ENCODE peak calls at places on chromosomes 11 and 22, in seven cellular contexts. One of them, this sample, is unnamed.

GRCh38 chr22:31177420-31178162 is 17.6 kb downstream of the RNF185 start:
- DNase-seq in left cardiac atrium: no peak
- DNase-seq in activated naive CD8-positive, alpha-beta T cell treated with anti-CD3 and anti-CD28 coated beads, Interleukin-2, amount 50 U/mL, for 16 hours: no peak
- DNase-seq in stimulated activated CD8-positive, alpha-beta memory T cell treated with anti-CD3 and anti-CD28 coated beads, Interleukin-15, amount 100 ng/mL, for 4 hours: no peak
- DNase-seq in naive thymus-derived CD4-positive, alpha-beta T cell: no peak
- DNase-seq in activated T-cell treated with anti-CD3 and anti-CD28 coated beads for 24 hours: no peak
- DNase-seq in G401: no peak
- DNase-seq in this sample: peak

GRCh38 chr22:35330258-35330861 is 30.7 kb downstream of the TOM1 start:
- DNase-seq in left cardiac atrium: peak
- DNase-seq in activated naive CD8-positive, alpha-beta T cell treated with anti-CD3 and anti-CD28 coated beads, Interleukin-2, amount 50 U/mL, for 16 hours: peak
- DNase-seq in stimulated activated CD8-positive, alpha-beta memory T cell treated with anti-CD3 and anti-CD28 coated beads, Interleukin-15, amount 100 ng/mL, for 4 hours: no peak
- DNase-seq in naive thymus-derived CD4-positive, alpha-beta T cell: peak
- DNase-seq in activated T-cell treated with anti-CD3 and anti-CD28 coated beads for 24 hours: peak
- DNase-seq in G401: no peak
- DNase-seq in this sample: peak

GRCh38 chr11:27864046-27865025 is 164.1 kb upstream of the BDNF start:
- DNase-seq in left cardiac atrium: no peak
- DNase-seq in activated naive CD8-positive, alpha-beta T cell treated with anti-CD3 and anti-CD28 coated beads, Interleukin-2, amount 50 U/mL, for 16 hours: no peak
- DNase-seq in stimulated activated CD8-positive, alpha-beta memory T cell treated with anti-CD3 and anti-CD28 coated beads, Interleukin-15, amount 100 ng/mL, for 4 hours: no peak
- DNase-seq in naive thymus-derived CD4-positive, alpha-beta T cell: no peak
- DNase-seq in activated T-cell treated with anti-CD3 and anti-CD28 coated beads for 24 hours: no peak
- DNase-seq in G401: peak
- DNase-seq in this sample: peak

GRCh38 chr11:86698634-86699033 is 26.2 kb upstream of the ME3 start:
- DNase-seq in left cardiac atrium: no peak
- DNase-seq in activated naive CD8-positive, alpha-beta T cell treated with anti-CD3 and anti-CD28 coated beads, Interleukin-2, amount 50 U/mL, for 16 hours: no peak
- DNase-seq in stimulated activated CD8-positive, alpha-beta memory T cell treated with anti-CD3 and anti-CD28 coated beads, Interleukin-15, amount 100 ng/mL, for 4 hours: no peak
- DNase-seq in naive thymus-derived CD4-positive, alpha-beta T cell: no peak
- DNase-seq in activated T-cell treated with anti-CD3 and anti-CD28 coated beads for 24 hours: no peak
- DNase-seq in G401: no peak
- DNase-seq in this sample: no peak

GRCh38 chr22:49197500-49197899 is 630.2 kb downstream of the BRD1 start:
- DNase-seq in left cardiac atrium: no peak
- DNase-seq in activated naive CD8-positive, alpha-beta T cell treated with anti-CD3 and anti-CD28 coated beads, Interleukin-2, amount 50 U/mL, for 16 hours: no peak
- DNase-seq in stimulated activated CD8-positive, alpha-beta memory T cell treated with anti-CD3 and anti-CD28 coated beads, Interleukin-15, amount 100 ng/mL, for 4 hours: no peak
- DNase-seq in naive thymus-derived CD4-positive, alpha-beta T cell: no peak
- DNase-seq in activated T-cell treated with anti-CD3 and anti-CD28 coated beads for 24 hours: no peak
- DNase-seq in G401: peak
- DNase-seq in this sample: no peak

GRCh38 chr11:46391578-46392420 is at the start of gene CHRM4:
- DNase-seq in left cardiac atrium: peak
- DNase-seq in activated naive CD8-positive, alpha-beta T cell treated with anti-CD3 and anti-CD28 coated beads, Interleukin-2, amount 50 U/mL, for 16 hours: no peak
- DNase-seq in stimulated activated CD8-positive, alpha-beta memory T cell treated with anti-CD3 and anti-CD28 coated beads, Interleukin-15, amount 100 ng/mL, for 4 hours: no peak
- DNase-seq in naive thymus-derived CD4-positive, alpha-beta T cell: no peak
- DNase-seq in activated T-cell treated with anti-CD3 and anti-CD28 coated beads for 24 hours: no peak
- DNase-seq in G401: no peak
- DNase-seq in this sample: peak

GRCh38 chr11:133503776-133504175 is 28.5 kb downstream of the OPCML start:
- DNase-seq in left cardiac atrium: no peak
- DNase-seq in activated naive CD8-positive, alpha-beta T cell treated with anti-CD3 and anti-CD28 coated beads, Interleukin-2, amount 50 U/mL, for 16 hours: no peak
- DNase-seq in stimulated activated CD8-positive, alpha-beta memory T cell treated with anti-CD3 and anti-CD28 coated beads, Interleukin-15, amount 100 ng/mL, for 4 hours: no peak
- DNase-seq in naive thymus-derived CD4-positive, alpha-beta T cell: no peak
- DNase-seq in activated T-cell treated with anti-CD3 and anti-CD28 coated beads for 24 hours: no peak
- DNase-seq in G401: no peak
- DNase-seq in this sample: no peak

GRCh38 chr11:103035656-103036434 is 56.1 kb downstream of the DCUN1D5 start:
- DNase-seq in left cardiac atrium: no peak
- DNase-seq in activated naive CD8-positive, alpha-beta T cell treated with anti-CD3 and anti-CD28 coated beads, Interleukin-2, amount 50 U/mL, for 16 hours: peak
- DNase-seq in stimulated activated CD8-positive, alpha-beta memory T cell treated with anti-CD3 and anti-CD28 coated beads, Interleukin-15, amount 100 ng/mL, for 4 hours: no peak
- DNase-seq in naive thymus-derived CD4-positive, alpha-beta T cell: peak
- DNase-seq in activated T-cell treated with anti-CD3 and anti-CD28 coated beads for 24 hours: peak
- DNase-seq in G401: peak
- DNase-seq in this sample: peak

GRCh38 chr11:282171-282570 is 4.0 kb downstream of the NLRP6 start:
- DNase-seq in left cardiac atrium: peak
- DNase-seq in activated naive CD8-positive, alpha-beta T cell treated with anti-CD3 and anti-CD28 coated beads, Interleukin-2, amount 50 U/mL, for 16 hours: no peak
- DNase-seq in stimulated activated CD8-positive, alpha-beta memory T cell treated with anti-CD3 and anti-CD28 coated beads, Interleukin-15, amount 100 ng/mL, for 4 hours: no peak
- DNase-seq in naive thymus-derived CD4-positive, alpha-beta T cell: no peak
- DNase-seq in activated T-cell treated with anti-CD3 and anti-CD28 coated beads for 24 hours: no peak
- DNase-seq in G401: no peak
- DNase-seq in this sample: no peak

GRCh38 chr11:10496296-10496936 is 41.4 kb downstream of the AMPD3 start:
- DNase-seq in left cardiac atrium: no peak
- DNase-seq in activated naive CD8-positive, alpha-beta T cell treated with anti-CD3 and anti-CD28 coated beads, Interleukin-2, amount 50 U/mL, for 16 hours: no peak
- DNase-seq in stimulated activated CD8-positive, alpha-beta memory T cell treated with anti-CD3 and anti-CD28 coated beads, Interleukin-15, amount 100 ng/mL, for 4 hours: no peak
- DNase-seq in naive thymus-derived CD4-positive, alpha-beta T cell: no peak
- DNase-seq in activated T-cell treated with anti-CD3 and anti-CD28 coated beads for 24 hours: no peak
- DNase-seq in G401: no peak
- DNase-seq in this sample: no peak

GRCh38 chr22:45877651-45878050 is 99.3 kb downstream of the WNT7B start:
- DNase-seq in left cardiac atrium: no peak
- DNase-seq in activated naive CD8-positive, alpha-beta T cell treated with anti-CD3 and anti-CD28 coated beads, Interleukin-2, amount 50 U/mL, for 16 hours: no peak
- DNase-seq in stimulated activated CD8-positive, alpha-beta memory T cell treated with anti-CD3 and anti-CD28 coated beads, Interleukin-15, amount 100 ng/mL, for 4 hours: no peak
- DNase-seq in naive thymus-derived CD4-positive, alpha-beta T cell: no peak
- DNase-seq in activated T-cell treated with anti-CD3 and anti-CD28 coated beads for 24 hours: no peak
- DNase-seq in G401: no peak
- DNase-seq in this sample: no peak

GRCh38 chr22:29623553-29624169 is 20.2 kb downstream of the NF2 start:
- DNase-seq in left cardiac atrium: no peak
- DNase-seq in activated naive CD8-positive, alpha-beta T cell treated with anti-CD3 and anti-CD28 coated beads, Interleukin-2, amount 50 U/mL, for 16 hours: no peak
- DNase-seq in stimulated activated CD8-positive, alpha-beta memory T cell treated with anti-CD3 and anti-CD28 coated beads, Interleukin-15, amount 100 ng/mL, for 4 hours: no peak
- DNase-seq in naive thymus-derived CD4-positive, alpha-beta T cell: no peak
- DNase-seq in activated T-cell treated with anti-CD3 and anti-CD28 coated beads for 24 hours: no peak
- DNase-seq in G401: no peak
- DNase-seq in this sample: no peak

GRCh38 chr11:94767701-94768601 is at the start of gene AMOTL1:
- DNase-seq in left cardiac atrium: peak
- DNase-seq in activated naive CD8-positive, alpha-beta T cell treated with anti-CD3 and anti-CD28 coated beads, Interleukin-2, amount 50 U/mL, for 16 hours: no peak
- DNase-seq in stimulated activated CD8-positive, alpha-beta memory T cell treated with anti-CD3 and anti-CD28 coated beads, Interleukin-15, amount 100 ng/mL, for 4 hours: peak
- DNase-seq in naive thymus-derived CD4-positive, alpha-beta T cell: no peak
- DNase-seq in activated T-cell treated with anti-CD3 and anti-CD28 coated beads for 24 hours: no peak
- DNase-seq in G401: peak
- DNase-seq in this sample: peak

GRCh38 chr11:121250843-121251242 is 41.7 kb upstream of the SC5D start:
- DNase-seq in left cardiac atrium: no peak
- DNase-seq in activated naive CD8-positive, alpha-beta T cell treated with anti-CD3 and anti-CD28 coated beads, Interleukin-2, amount 50 U/mL, for 16 hours: no peak
- DNase-seq in stimulated activated CD8-positive, alpha-beta memory T cell treated with anti-CD3 and anti-CD28 coated beads, Interleukin-15, amount 100 ng/mL, for 4 hours: no peak
- DNase-seq in naive thymus-derived CD4-positive, alpha-beta T cell: no peak
- DNase-seq in activated T-cell treated with anti-CD3 and anti-CD28 coated beads for 24 hours: no peak
- DNase-seq in G401: no peak
- DNase-seq in this sample: peak

GRCh38 chr22:49063040-49063329 is 764.7 kb downstream of the BRD1 start:
- DNase-seq in left cardiac atrium: no peak
- DNase-seq in activated naive CD8-positive, alpha-beta T cell treated with anti-CD3 and anti-CD28 coated beads, Interleukin-2, amount 50 U/mL, for 16 hours: no peak
- DNase-seq in stimulated activated CD8-positive, alpha-beta memory T cell treated with anti-CD3 and anti-CD28 coated beads, Interleukin-15, amount 100 ng/mL, for 4 hours: no peak
- DNase-seq in naive thymus-derived CD4-positive, alpha-beta T cell: no peak
- DNase-seq in activated T-cell treated with anti-CD3 and anti-CD28 coated beads for 24 hours: no peak
- DNase-seq in G401: no peak
- DNase-seq in this sample: no peak

GRCh38 chr11:2320591-2321310 is 18.9 kb downstream of the TSPAN32 start:
- DNase-seq in left cardiac atrium: no peak
- DNase-seq in activated naive CD8-positive, alpha-beta T cell treated with anti-CD3 and anti-CD28 coated beads, Interleukin-2, amount 50 U/mL, for 16 hours: no peak
- DNase-seq in stimulated activated CD8-positive, alpha-beta memory T cell treated with anti-CD3 and anti-CD28 coated beads, Interleukin-15, amount 100 ng/mL, for 4 hours: no peak
- DNase-seq in naive thymus-derived CD4-positive, alpha-beta T cell: no peak
- DNase-seq in activated T-cell treated with anti-CD3 and anti-CD28 coated beads for 24 hours: no peak
- DNase-seq in G401: no peak
- DNase-seq in this sample: no peak

GRCh38 chr11:93330446-93330984 is at the start of gene DEUP1:
- DNase-seq in left cardiac atrium: peak
- DNase-seq in activated naive CD8-positive, alpha-beta T cell treated with anti-CD3 and anti-CD28 coated beads, Interleukin-2, amount 50 U/mL, for 16 hours: no peak
- DNase-seq in stimulated activated CD8-positive, alpha-beta memory T cell treated with anti-CD3 and anti-CD28 coated beads, Interleukin-15, amount 100 ng/mL, for 4 hours: no peak
- DNase-seq in naive thymus-derived CD4-positive, alpha-beta T cell: no peak
- DNase-seq in activated T-cell treated with anti-CD3 and anti-CD28 coated beads for 24 hours: no peak
- DNase-seq in G401: no peak
- DNase-seq in this sample: peak

GRCh38 chr11:59582006-59582405 is 33.6 kb downstream of the OSBP start:
- DNase-seq in left cardiac atrium: no peak
- DNase-seq in activated naive CD8-positive, alpha-beta T cell treated with anti-CD3 and anti-CD28 coated beads, Interleukin-2, amount 50 U/mL, for 16 hours: no peak
- DNase-seq in stimulated activated CD8-positive, alpha-beta memory T cell treated with anti-CD3 and anti-CD28 coated beads, Interleukin-15, amount 100 ng/mL, for 4 hours: no peak
- DNase-seq in naive thymus-derived CD4-positive, alpha-beta T cell: no peak
- DNase-seq in activated T-cell treated with anti-CD3 and anti-CD28 coated beads for 24 hours: no peak
- DNase-seq in G401: no peak
- DNase-seq in this sample: no peak

GRCh38 chr11:32893091-32893946 is 708 bp downstream of the QSER1 start:
- DNase-seq in left cardiac atrium: peak
- DNase-seq in activated naive CD8-positive, alpha-beta T cell treated with anti-CD3 and anti-CD28 coated beads, Interleukin-2, amount 50 U/mL, for 16 hours: peak
- DNase-seq in stimulated activated CD8-positive, alpha-beta memory T cell treated with anti-CD3 and anti-CD28 coated beads, Interleukin-15, amount 100 ng/mL, for 4 hours: peak
- DNase-seq in naive thymus-derived CD4-positive, alpha-beta T cell: peak
- DNase-seq in activated T-cell treated with anti-CD3 and anti-CD28 coated beads for 24 hours: peak
- DNase-seq in G401: peak
- DNase-seq in this sample: peak

GRCh38 chr22:25754527-25755202 is 12.7 kb downstream of the MYO18B start:
- DNase-seq in left cardiac atrium: peak
- DNase-seq in activated naive CD8-positive, alpha-beta T cell treated with anti-CD3 and anti-CD28 coated beads, Interleukin-2, amount 50 U/mL, for 16 hours: no peak
- DNase-seq in stimulated activated CD8-positive, alpha-beta memory T cell treated with anti-CD3 and anti-CD28 coated beads, Interleukin-15, amount 100 ng/mL, for 4 hours: no peak
- DNase-seq in naive thymus-derived CD4-positive, alpha-beta T cell: no peak
- DNase-seq in activated T-cell treated with anti-CD3 and anti-CD28 coated beads for 24 hours: no peak
- DNase-seq in G401: peak
- DNase-seq in this sample: peak

GRCh38 chr22:24920029-24920428 is 26.5 kb downstream of the LHFPL7 start:
- DNase-seq in left cardiac atrium: no peak
- DNase-seq in activated naive CD8-positive, alpha-beta T cell treated with anti-CD3 and anti-CD28 coated beads, Interleukin-2, amount 50 U/mL, for 16 hours: no peak
- DNase-seq in stimulated activated CD8-positive, alpha-beta memory T cell treated with anti-CD3 and anti-CD28 coated beads, Interleukin-15, amount 100 ng/mL, for 4 hours: no peak
- DNase-seq in naive thymus-derived CD4-positive, alpha-beta T cell: no peak
- DNase-seq in activated T-cell treated with anti-CD3 and anti-CD28 coated beads for 24 hours: no peak
- DNase-seq in G401: no peak
- DNase-seq in this sample: no peak

GRCh38 chr11:2891901-2892214 is 6.3 kb upstream of the CDKN1C start:
- DNase-seq in left cardiac atrium: peak
- DNase-seq in activated naive CD8-positive, alpha-beta T cell treated with anti-CD3 and anti-CD28 coated beads, Interleukin-2, amount 50 U/mL, for 16 hours: no peak
- DNase-seq in stimulated activated CD8-positive, alpha-beta memory T cell treated with anti-CD3 and anti-CD28 coated beads, Interleukin-15, amount 100 ng/mL, for 4 hours: no peak
- DNase-seq in naive thymus-derived CD4-positive, alpha-beta T cell: peak
- DNase-seq in activated T-cell treated with anti-CD3 and anti-CD28 coated beads for 24 hours: no peak
- DNase-seq in G401: peak
- DNase-seq in this sample: no peak

GRCh38 chr11:64344160-64344559 is 4.2 kb downstream of the CCDC88B start:
- DNase-seq in left cardiac atrium: no peak
- DNase-seq in activated naive CD8-positive, alpha-beta T cell treated with anti-CD3 and anti-CD28 coated beads, Interleukin-2, amount 50 U/mL, for 16 hours: no peak
- DNase-seq in stimulated activated CD8-positive, alpha-beta memory T cell treated with anti-CD3 and anti-CD28 coated beads, Interleukin-15, amount 100 ng/mL, for 4 hours: no peak
- DNase-seq in naive thymus-derived CD4-positive, alpha-beta T cell: no peak
- DNase-seq in activated T-cell treated with anti-CD3 and anti-CD28 coated beads for 24 hours: no peak
- DNase-seq in G401: no peak
- DNase-seq in this sample: no peak

GRCh38 chr11:116641561-116642045 is 131.2 kb downstream of the BUD13 start:
- DNase-seq in left cardiac atrium: peak
- DNase-seq in activated naive CD8-positive, alpha-beta T cell treated with anti-CD3 and anti-CD28 coated beads, Interleukin-2, amount 50 U/mL, for 16 hours: no peak
- DNase-seq in stimulated activated CD8-positive, alpha-beta memory T cell treated with anti-CD3 and anti-CD28 coated beads, Interleukin-15, amount 100 ng/mL, for 4 hours: no peak
- DNase-seq in naive thymus-derived CD4-positive, alpha-beta T cell: no peak
- DNase-seq in activated T-cell treated with anti-CD3 and anti-CD28 coated beads for 24 hours: no peak
- DNase-seq in G401: peak
- DNase-seq in this sample: peak

GRCh38 chr22:50516891-50517290 is 8.5 kb downstream of the SCO2 start:
- DNase-seq in left cardiac atrium: no peak
- DNase-seq in activated naive CD8-positive, alpha-beta T cell treated with anti-CD3 and anti-CD28 coated beads, Interleukin-2, amount 50 U/mL, for 16 hours: no peak
- DNase-seq in stimulated activated CD8-positive, alpha-beta memory T cell treated with anti-CD3 and anti-CD28 coated beads, Interleukin-15, amount 100 ng/mL, for 4 hours: no peak
- DNase-seq in naive thymus-derived CD4-positive, alpha-beta T cell: no peak
- DNase-seq in activated T-cell treated with anti-CD3 and anti-CD28 coated beads for 24 hours: no peak
- DNase-seq in G401: no peak
- DNase-seq in this sample: no peak

GRCh38 chr11:22753401-22753800 is 76.2 kb downstream of the SVIP start:
- DNase-seq in left cardiac atrium: no peak
- DNase-seq in activated naive CD8-positive, alpha-beta T cell treated with anti-CD3 and anti-CD28 coated beads, Interleukin-2, amount 50 U/mL, for 16 hours: no peak
- DNase-seq in stimulated activated CD8-positive, alpha-beta memory T cell treated with anti-CD3 and anti-CD28 coated beads, Interleukin-15, amount 100 ng/mL, for 4 hours: no peak
- DNase-seq in naive thymus-derived CD4-positive, alpha-beta T cell: no peak
- DNase-seq in activated T-cell treated with anti-CD3 and anti-CD28 coated beads for 24 hours: no peak
- DNase-seq in G401: no peak
- DNase-seq in this sample: no peak

GRCh38 chr22:31340360-31340759 is 5.8 kb downstream of the PATZ1 start:
- DNase-seq in left cardiac atrium: no peak
- DNase-seq in activated naive CD8-positive, alpha-beta T cell treated with anti-CD3 and anti-CD28 coated beads, Interleukin-2, amount 50 U/mL, for 16 hours: no peak
- DNase-seq in stimulated activated CD8-positive, alpha-beta memory T cell treated with anti-CD3 and anti-CD28 coated beads, Interleukin-15, amount 100 ng/mL, for 4 hours: no peak
- DNase-seq in naive thymus-derived CD4-positive, alpha-beta T cell: no peak
- DNase-seq in activated T-cell treated with anti-CD3 and anti-CD28 coated beads for 24 hours: no peak
- DNase-seq in G401: no peak
- DNase-seq in this sample: no peak

GRCh38 chr11:33269822-33270221 is 12.6 kb downstream of the HIPK3 start:
- DNase-seq in left cardiac atrium: no peak
- DNase-seq in activated naive CD8-positive, alpha-beta T cell treated with anti-CD3 and anti-CD28 coated beads, Interleukin-2, amount 50 U/mL, for 16 hours: no peak
- DNase-seq in stimulated activated CD8-positive, alpha-beta memory T cell treated with anti-CD3 and anti-CD28 coated beads, Interleukin-15, amount 100 ng/mL, for 4 hours: no peak
- DNase-seq in naive thymus-derived CD4-positive, alpha-beta T cell: no peak
- DNase-seq in activated T-cell treated with anti-CD3 and anti-CD28 coated beads for 24 hours: no peak
- DNase-seq in G401: no peak
- DNase-seq in this sample: no peak

GRCh38 chr11:38547464-38547863 is 1949.4 kb upstream of the RAG2 start:
- DNase-seq in left cardiac atrium: no peak
- DNase-seq in activated naive CD8-positive, alpha-beta T cell treated with anti-CD3 and anti-CD28 coated beads, Interleukin-2, amount 50 U/mL, for 16 hours: no peak
- DNase-seq in stimulated activated CD8-positive, alpha-beta memory T cell treated with anti-CD3 and anti-CD28 coated beads, Interleukin-15, amount 100 ng/mL, for 4 hours: no peak
- DNase-seq in naive thymus-derived CD4-positive, alpha-beta T cell: no peak
- DNase-seq in activated T-cell treated with anti-CD3 and anti-CD28 coated beads for 24 hours: no peak
- DNase-seq in G401: no peak
- DNase-seq in this sample: no peak

GRCh38 chr22:44883011-44883421 is 126.8 kb downstream of the PHF21B start:
- DNase-seq in left cardiac atrium: no peak
- DNase-seq in activated naive CD8-positive, alpha-beta T cell treated with anti-CD3 and anti-CD28 coated beads, Interleukin-2, amount 50 U/mL, for 16 hours: no peak
- DNase-seq in stimulated activated CD8-positive, alpha-beta memory T cell treated with anti-CD3 and anti-CD28 coated beads, Interleukin-15, amount 100 ng/mL, for 4 hours: no peak
- DNase-seq in naive thymus-derived CD4-positive, alpha-beta T cell: no peak
- DNase-seq in activated T-cell treated with anti-CD3 and anti-CD28 coated beads for 24 hours: no peak
- DNase-seq in G401: no peak
- DNase-seq in this sample: no peak

GRCh38 chr11:134642206-134642605 is 230.2 kb upstream of the B3GAT1 start:
- DNase-seq in left cardiac atrium: no peak
- DNase-seq in activated naive CD8-positive, alpha-beta T cell treated with anti-CD3 and anti-CD28 coated beads, Interleukin-2, amount 50 U/mL, for 16 hours: no peak
- DNase-seq in stimulated activated CD8-positive, alpha-beta memory T cell treated with anti-CD3 and anti-CD28 coated beads, Interleukin-15, amount 100 ng/mL, for 4 hours: no peak
- DNase-seq in naive thymus-derived CD4-positive, alpha-beta T cell: no peak
- DNase-seq in activated T-cell treated with anti-CD3 and anti-CD28 coated beads for 24 hours: no peak
- DNase-seq in G401: no peak
- DNase-seq in this sample: no peak

GRCh38 chr11:131615611-131616010 is 245.2 kb downstream of the NTM start:
- DNase-seq in left cardiac atrium: no peak
- DNase-seq in activated naive CD8-positive, alpha-beta T cell treated with anti-CD3 and anti-CD28 coated beads, Interleukin-2, amount 50 U/mL, for 16 hours: no peak
- DNase-seq in stimulated activated CD8-positive, alpha-beta memory T cell treated with anti-CD3 and anti-CD28 coated beads, Interleukin-15, amount 100 ng/mL, for 4 hours: no peak
- DNase-seq in naive thymus-derived CD4-positive, alpha-beta T cell: no peak
- DNase-seq in activated T-cell treated with anti-CD3 and anti-CD28 coated beads for 24 hours: no peak
- DNase-seq in G401: no peak
- DNase-seq in this sample: no peak

GRCh38 chr11:62592989-62593421 is 1.7 kb upstream of the TUT1 start:
- DNase-seq in left cardiac atrium: no peak
- DNase-seq in activated naive CD8-positive, alpha-beta T cell treated with anti-CD3 and anti-CD28 coated beads, Interleukin-2, amount 50 U/mL, for 16 hours: no peak
- DNase-seq in stimulated activated CD8-positive, alpha-beta memory T cell treated with anti-CD3 and anti-CD28 coated beads, Interleukin-15, amount 100 ng/mL, for 4 hours: no peak
- DNase-seq in naive thymus-derived CD4-positive, alpha-beta T cell: no peak
- DNase-seq in activated T-cell treated with anti-CD3 and anti-CD28 coated beads for 24 hours: no peak
- DNase-seq in G401: no peak
- DNase-seq in this sample: no peak

This sample was measured in astrocyte of the hippocampus.